ENCODE peak calls at places on chromosomes 6 and 20, in four cellular contexts. F is neuronal stem cell, A is H9, O is mesenchymal stem cell. H is an unnamed sample.

GRCh38 chr6:112539355-112539754 is 192.2 kb downstream of the RFPL4B start:
- DNase-seq in F (no peak), O (no peak), A (no peak), H (no peak)

GRCh38 chr6:137715589-137716045 is 151.4 kb upstream of the TNFAIP3 start:
- DNase-seq in O (peak), A (no peak), F (no peak), H (no peak)

GRCh38 chr20:32872266-32872665 is 13.5 kb downstream of the EFCAB8 start:
- DNase-seq in O (no peak), A (no peak), F (no peak), H (no peak)

GRCh38 chr6:122307577-122307976 is 91.9 kb upstream of the HSF2 start:
- DNase-seq in F (no peak), A (no peak), O (no peak), H (peak)

GRCh38 chr6:10658910-10659696 is 35.3 kb downstream of the C6orf52 start:
- DNase-seq in O (peak), A (peak), F (no peak), H (peak)

GRCh38 chr6:101178748-101179147 is 214.8 kb upstream of the GRIK2 start:
- DNase-seq in A (no peak), F (no peak), O (peak), H (no peak)

GRCh38 chr6:111973897-111974639 is 79.8 kb upstream of the CCN6 start:
- DNase-seq in A (no peak), F (no peak), O (peak), H (no peak)

GRCh38 chr6:43052842-43053544 is 658 bp downstream of the CUL7 start:
- DNase-seq in F (no peak), A (peak), O (peak), H (peak)

GRCh38 chr6:92433911-92434310 is 985.4 kb downstream of the EPHA7 start:
- DNase-seq in F (no peak), A (no peak), O (no peak), H (no peak)

GRCh38 chr6:155187096-155187495 is 76.7 kb upstream of the CLDN20 start:
- DNase-seq in O (peak), F (no peak), A (no peak), H (no peak)

GRCh38 chr6:155187994-155188706 is 75.7 kb upstream of the CLDN20 start:
- DNase-seq in A (no peak), F (no peak), O (no peak), H (no peak)

GRCh38 chr6:155186052-155186658 is 77.7 kb upstream of the CLDN20 start:
- DNase-seq in A (peak), O (peak), F (no peak), H (peak)

GRCh38 chr6:155190667-155191066 is 73.1 kb upstream of the CLDN20 start:
- DNase-seq in F (no peak), O (no peak), A (no peak), H (no peak)

GRCh38 chr6:155188707-155189496 is 74.9 kb upstream of the CLDN20 start:
- DNase-seq in A (no peak), F (no peak), O (peak), H (no peak)
- H2BK120ac ChIP-seq in A (no peak), F (no peak), O (no peak), H (no peak)

GRCh38 chr6:35532141-35532540 is 19.4 kb upstream of the TULP1 start:
- DNase-seq in A (no peak), F (no peak), O (no peak), H (no peak)

GRCh38 chr6:35539223-35539622 is 26.5 kb upstream of the TULP1 start:
- DNase-seq in O (no peak), F (no peak), A (no peak), H (no peak)

DNA sequence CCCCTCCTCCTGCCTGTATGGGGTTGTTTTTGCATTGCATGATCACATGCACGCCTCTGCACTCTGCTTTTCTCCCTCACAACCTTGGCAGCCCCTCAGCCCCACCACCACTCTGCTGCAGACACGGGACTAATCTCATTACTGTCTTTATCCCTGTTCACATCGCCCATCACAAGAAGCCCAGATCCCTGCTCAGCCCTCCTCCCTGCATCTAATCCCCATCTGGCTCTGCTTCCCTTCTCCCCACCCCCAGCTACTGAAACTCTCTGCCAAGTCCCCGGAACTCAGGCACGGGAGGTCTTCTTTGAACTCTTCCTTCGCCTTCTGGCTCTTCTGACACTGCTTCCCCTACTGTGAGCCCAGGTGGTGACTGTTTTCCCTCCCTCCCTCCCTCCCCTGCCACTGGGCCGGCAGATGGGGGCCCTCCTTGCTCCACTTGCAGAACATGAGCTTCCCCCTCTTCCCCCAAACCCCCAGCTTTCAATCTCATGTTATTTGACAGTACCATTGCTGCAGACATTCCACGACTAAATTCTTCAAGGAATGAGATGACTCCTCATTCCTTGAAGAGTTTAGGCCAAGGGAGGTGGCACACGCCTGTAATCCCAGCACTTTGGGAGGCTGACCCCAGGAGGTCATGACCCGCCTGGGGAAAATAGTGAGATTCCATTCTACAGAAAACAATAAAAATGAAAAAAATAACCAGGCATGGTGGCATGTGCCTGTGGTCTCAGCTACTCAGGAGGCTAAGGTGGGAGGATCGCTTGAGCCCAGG is 21.9 kb upstream of the TULP1 start:
- DNase-seq in O (no peak), F (no peak), A (no peak), H (peak)
- H2BK120ac ChIP-seq in O (no peak), F (no peak), A (no peak), H (no peak)

DNA sequence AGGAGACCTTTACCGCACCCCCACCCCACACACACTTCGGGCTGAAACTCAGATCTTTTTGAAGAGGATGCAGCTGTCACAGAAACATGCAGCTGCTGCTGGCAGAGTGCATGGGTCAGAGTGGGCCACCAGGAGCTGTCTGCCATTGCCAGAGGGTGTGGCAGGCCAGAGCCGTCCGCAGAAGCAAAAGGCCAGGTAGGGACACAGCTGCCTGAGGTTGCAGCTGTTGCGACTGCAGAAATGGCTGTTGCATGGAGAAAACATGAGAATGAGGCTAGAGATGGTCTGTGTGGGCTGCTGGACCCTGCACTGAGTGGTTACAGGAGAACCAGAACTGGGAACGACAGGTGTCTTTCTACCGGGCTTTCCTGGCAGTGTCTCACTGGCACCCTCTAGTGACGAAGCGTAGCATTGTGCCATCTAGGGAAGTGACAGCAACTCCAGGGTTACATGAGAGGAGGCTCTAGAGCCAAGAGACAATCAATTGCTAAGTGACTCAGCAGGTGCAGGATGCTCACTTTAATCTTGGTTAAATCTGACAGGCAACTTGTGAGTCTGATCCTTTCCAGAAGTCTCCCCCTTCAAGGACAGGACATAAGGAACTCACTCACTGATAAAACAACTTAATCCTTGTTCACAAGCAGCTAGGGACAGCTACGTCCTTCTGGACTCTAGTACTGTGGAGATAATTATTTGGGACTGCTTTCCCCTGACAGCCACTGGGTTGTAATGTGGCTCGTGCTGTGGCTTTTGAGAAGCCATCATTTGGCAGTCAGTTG is 29.1 kb upstream of the SERPINB9 start:
- DNase-seq in O (peak), A (peak), F (peak), H (peak)
- H2BK120ac ChIP-seq in O (no peak), A (no peak), F (no peak), H (no peak)

DNA sequence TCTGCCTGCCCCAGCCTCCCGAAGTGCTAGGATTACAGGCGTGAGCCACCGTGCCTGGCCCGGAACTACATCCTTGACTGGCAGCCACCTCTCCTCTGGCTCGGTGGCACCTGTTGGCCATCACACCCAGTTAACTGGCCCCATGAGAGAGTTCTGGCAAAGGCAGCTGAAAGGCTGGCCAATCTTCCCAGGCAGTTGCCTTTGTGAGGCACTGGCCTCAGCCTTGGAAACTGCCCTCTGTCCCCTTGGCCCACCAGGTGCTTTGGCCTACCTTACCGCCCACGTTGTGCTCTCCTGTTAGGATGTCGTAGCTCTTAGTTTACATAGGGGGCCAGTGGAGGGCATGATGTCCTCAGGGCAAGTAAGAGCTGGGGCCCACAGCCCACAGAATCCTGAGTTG is 9.6 kb upstream of the MANBAL start:
- DNase-seq in O (no peak), F (no peak), A (no peak), H (no peak)
- H2BK120ac ChIP-seq in O (no peak), F (no peak), A (no peak), H (no peak)